ENCODE peak calls at places on chromosome 6, in five cellular contexts. L is heart right ventricle, S is ELF-1, X is H54, A is A172. B is an unnamed sample.

GRCh38 chr6:77034161-77034560 is 429.1 kb downstream of the HTR1B start:
- DNase-seq in X (peak), S (peak), A (peak), L (no peak), B (no peak)

GRCh38 chr6:136501514-136501913 is 48.7 kb downstream of the MAP7 start:
- DNase-seq in L (no peak), A (no peak), S (no peak), X (no peak), B (no peak)

GRCh38 chr6:161273356-161273751 is 507 bp downstream of the AGPAT4 start:
- DNase-seq in A (no peak), S (peak), X (no peak), L (peak), B (no peak)

GRCh38 chr6:81890846-81891245 is 138.4 kb upstream of the TENT5A start:
- DNase-seq in A (peak), L (no peak), X (peak), S (no peak), B (no peak)

GRCh38 chr6:45416700-45417099 is 39.0 kb upstream of the SUPT3H start:
- DNase-seq in L (no peak), X (no peak), S (no peak), A (no peak), B (no peak)

GRCh38 chr6:166691199-166691598 is 64.1 kb upstream of the RPS6KA2 start:
- DNase-seq in X (peak), A (peak), L (peak), S (peak), B (no peak)

GRCh38 chr6:4311976-4312860 is 176.8 kb upstream of the ECI2 start:
- DNase-seq in X (no peak), S (no peak), A (no peak), L (no peak), B (no peak)

GRCh38 chr6:6057442-6058053 is 50.8 kb upstream of the NRN1 start:
- DNase-seq in A (peak), X (no peak), S (no peak), L (peak), B (peak)

GRCh38 chr6:107545761-107546160 is 55.8 kb downstream of the SOBP start:
- DNase-seq in X (no peak), A (no peak), L (no peak), S (no peak), B (no peak)

GRCh38 chr6:124234806-124235205 is 431.1 kb downstream of the NKAIN2 start:
- DNase-seq in S (no peak), A (no peak), L (no peak), X (no peak), B (no peak)

GRCh38 chr6:169650241-169650958 is 51.4 kb downstream of the WDR27 start:
- DNase-seq in L (no peak), S (no peak), X (no peak), A (no peak), B (no peak)

GRCh38 chr6:145814035-145814500 is 527 bp downstream of the FBXO30 start:
- DNase-seq in A (peak), X (peak), L (peak), S (peak), B (no peak)

GRCh38 chr6:137402143-137402542 is 92.1 kb downstream of the OLIG3 start:
- DNase-seq in X (no peak), L (no peak), S (no peak), A (no peak), B (no peak)

GRCh38 chr6:108581237-108581931 is 20.7 kb downstream of the FOXO3 start:
- DNase-seq in A (peak), S (no peak), X (no peak), L (no peak), B (no peak)

GRCh38 chr6:113645576-113645970 is 211.6 kb upstream of the MARCKS start:
- DNase-seq in L (no peak), A (peak), S (no peak), X (peak), B (no peak)

GRCh38 chr6:134537146-134537555 is 219.2 kb upstream of the SGK1 start:
- DNase-seq in X (peak), S (no peak), L (no peak), A (peak), B (no peak)

GRCh38 chr6:138007014-138007472 is 100.2 kb downstream of the PERP start:
- DNase-seq in X (peak), A (peak), S (peak), L (no peak), B (peak)

GRCh38 chr6:90472716-90473115 is 114.2 kb downstream of the MAP3K7 start:
- DNase-seq in A (no peak), X (no peak), L (no peak), S (peak), B (no peak)

GRCh38 chr6:3813150-3813780 is 35.9 kb upstream of the FAM50B start:
- DNase-seq in X (peak), L (peak), S (peak), A (peak), B (no peak)

GRCh38 chr6:151962246-151962846 is 154.9 kb downstream of the ESR1 start:
- DNase-seq in L (no peak), X (no peak), S (no peak), A (peak), B (no peak)

GRCh38 chr6:126252154-126252553 is 87.8 kb upstream of the CENPW start:
- DNase-seq in A (no peak), L (no peak), X (no peak), S (no peak), B (peak)

GRCh38 chr6:77030929-77031674 is 432.2 kb downstream of the HTR1B start:
- DNase-seq in X (no peak), S (no peak), A (peak), L (no peak), B (no peak)

B was measured in H7.